ENCODE peak calls at places on chromosome X, in six cellular contexts. F is esophagus squamous epithelium, W is AG04450, O is Panc1, K is brain microvascular endothelial cell, V is pancreas. N is an unnamed sample.

GRCh38 chrX:13084611-13085010 is 40.2 kb upstream of the FAM9C start:
- DNase-seq in O (no peak), F (no peak), W (no peak), V (no peak), K (no peak), N (no peak)

GRCh38 chrX:121641560-121641959 is 594.1 kb downstream of the GLUD2 start:
- DNase-seq in K (no peak), F (no peak), V (no peak), W (no peak), O (no peak), N (no peak)

GRCh38 chrX:119186763-119187162 is 49.3 kb upstream of the PGRMC1 start:
- DNase-seq in O (no peak), V (no peak), F (no peak), K (no peak), W (no peak), N (no peak)

GRCh38 chrX:118220509-118220908 is 103.9 kb upstream of the KLHL13 start:
- DNase-seq in O (no peak), K (no peak), V (no peak), W (no peak), F (no peak), N (no peak)

GRCh38 chrX:45769919-45770582 is 569.4 kb upstream of the DIPK2B start:
- DNase-seq in K (peak; percentile 90), F (peak; percentile 2), O (no peak), V (peak; percentile 69), W (peak; percentile 71), N (no peak)

GRCh38 chrX:74383611-74384010 is 37.7 kb upstream of the SLC16A2 start:
- DNase-seq in K (peak; percentile 35), W (no peak), V (no peak), O (no peak), F (no peak), N (no peak)

GRCh38 chrX:22800806-22801205 is 199.0 kb upstream of the DDX53 start:
- DNase-seq in F (no peak), O (no peak), V (no peak), K (no peak), W (no peak), N (no peak)

GRCh38 chrX:100829730-100830129 is 9.5 kb downstream of the CSTF2 start:
- DNase-seq in V (no peak), K (peak; percentile 20), O (no peak), F (no peak), W (no peak), N (peak; percentile 2)

GRCh38 chrX:103446665-103447302 is 70.4 kb downstream of the BEX3 start:
- DNase-seq in F (no peak), W (no peak), V (no peak), O (no peak), K (peak; percentile 25), N (no peak)

GRCh38 chrX:108157628-108158027 is 66.0 kb downstream of the ATG4A start:
- DNase-seq in W (no peak), F (no peak), K (no peak), V (no peak), O (no peak), N (no peak)

GRCh38 chrX:97290199-97290598 is 406.5 kb downstream of the RPA4 start:
- DNase-seq in F (no peak), K (no peak), O (no peak), W (no peak), V (no peak), N (no peak)

GRCh38 chrX:38352362-38352761 is at the start of gene OTC:
- DNase-seq in F (no peak), O (no peak), K (no peak), W (no peak), V (no peak), N (no peak)

GRCh38 chrX:53584891-53585290 is 101.6 kb downstream of the HUWE1 start:
- DNase-seq in W (no peak), K (no peak), V (no peak), F (no peak), O (no peak), N (no peak)

GRCh38 chrX:15056044-15056443 is 182.8 kb downstream of the MOSPD2 start:
- DNase-seq in V (no peak), K (no peak), F (no peak), O (no peak), W (no peak), N (no peak)

GRCh38 chrX:53284684-53285447 is 3.5 kb upstream of the IQSEC2 start:
- DNase-seq in O (no peak), F (no peak), V (peak; percentile 72), W (no peak), K (peak; percentile 30), N (no peak)

GRCh38 chrX:41655631-41656030 is 33.1 kb upstream of the GPR34 start:
- DNase-seq in K (no peak), V (no peak), F (no peak), O (no peak), W (no peak), N (no peak)

GRCh38 chrX:40157228-40158035 is 59.7 kb upstream of the BCOR start:
- DNase-seq in V (peak; percentile 28), K (no peak), F (no peak), O (no peak), W (no peak), N (no peak)

GRCh38 chrX:63506320-63506719 is 155.2 kb upstream of the SPIN4 start:
- DNase-seq in F (no peak), K (no peak), O (no peak), W (no peak), V (no peak), N (no peak)

GRCh38 chrX:57172544-57172943 is 35.3 kb upstream of the SPIN2A start:
- DNase-seq in F (no peak), K (no peak), O (no peak), W (no peak), V (no peak), N (no peak)

GRCh38 chrX:133068461-133068860 is 28.4 kb downstream of the USP26 start:
- DNase-seq in F (no peak), W (no peak), V (no peak), K (no peak), O (no peak), N (no peak)

GRCh38 chrX:132165651-132166050 is 37.8 kb upstream of the FRMD7 start:
- DNase-seq in O (no peak), V (no peak), K (no peak), F (no peak), W (no peak), N (no peak)

GRCh38 chrX:53294024-53294648 is 12.8 kb upstream of the IQSEC2 start:
- DNase-seq in K (peak; percentile 7), F (no peak), O (no peak), V (no peak), W (no peak), N (no peak)

GRCh38 chrX:21479695-21480280 is 105.6 kb downstream of the CNKSR2 start:
- DNase-seq in O (peak; percentile 12), W (peak; percentile 11), K (peak; percentile 36), F (no peak), V (no peak), N (peak; percentile 5)

GRCh38 chrX:154002215-154002719 is 17.4 kb downstream of the IRAK1 start:
- DNase-seq in K (no peak), V (no peak), W (no peak), O (no peak), F (no peak), N (no peak)

GRCh38 chrX:69163936-69164741 is 1.1 kb downstream of the PJA1 start:
- DNase-seq in W (no peak), F (no peak), O (no peak), V (no peak), K (peak; percentile 14), N (no peak)

GRCh38 chrX:82589410-82589809 is 918.7 kb upstream of the POU3F4 start:
- DNase-seq in O (no peak), W (no peak), K (peak; percentile 8), F (no peak), V (no peak), N (no peak)

GRCh38 chrX:11103006-11103405 is 8.1 kb upstream of the HCCS start:
- DNase-seq in F (no peak), V (no peak), O (no peak), K (no peak), W (no peak), N (no peak)

GRCh38 chrX:146967296-146967695 is 152.8 kb upstream of the CXorf51A start:
- DNase-seq in O (no peak), K (no peak), V (no peak), F (no peak), W (no peak), N (no peak)

DNA sequence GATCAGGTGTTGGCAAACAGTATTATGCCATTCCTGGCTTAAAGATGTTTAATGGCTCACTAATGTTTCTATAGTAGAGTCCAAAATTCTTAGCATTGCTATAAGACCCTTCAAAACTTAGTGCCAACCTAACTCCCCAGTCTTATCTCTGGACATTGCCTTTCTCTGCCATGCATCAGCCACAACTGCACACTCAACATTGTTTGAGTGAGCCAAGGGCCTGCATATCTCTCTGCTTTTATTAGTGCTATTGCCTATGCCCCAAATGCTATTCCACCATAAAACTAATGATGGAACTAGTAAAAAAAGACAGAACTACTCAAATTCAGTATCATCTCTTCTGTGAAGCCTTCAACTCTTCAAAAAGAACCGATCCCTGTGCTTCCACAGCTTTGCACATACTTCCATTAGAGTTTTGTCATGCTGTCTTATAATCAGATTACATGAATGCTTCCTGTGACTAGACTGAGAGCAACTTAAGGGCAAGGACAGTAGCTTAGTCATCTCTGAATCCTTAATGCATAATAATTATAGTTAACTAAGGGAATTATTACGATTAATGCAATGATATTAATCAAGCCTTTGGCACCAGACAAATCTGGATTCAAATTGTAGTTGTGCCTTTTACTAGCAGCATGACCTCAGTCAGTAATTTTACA is 53.7 kb downstream of the CHM start:
- DNase-seq in O (no peak), K (no peak), F (no peak), V (no peak), W (no peak), N (no peak)
- H3K4me3 ChIP-seq in O (no peak overlapping the region), K (no peak overlapping the region), F (no peak overlapping the region), V (no peak overlapping the region), W (no peak overlapping the region), N (no peak overlapping the region)

DNA sequence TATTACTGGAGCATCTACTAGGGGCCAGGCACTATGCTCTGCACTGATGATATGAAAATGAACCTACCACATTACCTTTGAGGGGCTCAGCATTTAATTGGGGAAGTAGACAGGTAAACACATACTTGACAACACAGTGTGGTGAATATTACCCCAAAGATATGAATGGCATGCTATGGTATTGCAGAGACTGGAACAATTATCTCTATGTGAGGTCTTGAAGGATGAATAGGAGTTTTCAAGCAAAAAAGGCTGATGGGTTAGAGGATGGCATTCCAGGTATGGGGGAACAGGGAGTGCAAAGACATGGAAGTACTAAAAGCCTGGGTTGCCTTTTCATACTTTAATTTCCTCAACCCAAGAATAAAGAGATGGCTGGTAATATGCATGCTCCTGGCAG is 59.1 kb upstream of the CAPN6 start:
- DNase-seq in O (no peak), W (no peak), F (no peak), V (no peak), K (no peak), N (no peak)
- TF ChIP-seq CTCF in O (no peak), W (no peak), F (no peak), V (no peak), K (no peak), N (no peak)

GRCh38 chrX:107154787-107155620 is 36.4 kb upstream of the RBM41 start:
- DNase-seq in V (no peak), W (no peak), F (no peak), K (peak; percentile 6), O (no peak), N (no peak)
- H3K4me3 ChIP-seq in V (no peak overlapping the region), W (no peak overlapping the region), F (peak overlapping the region; percentile 48), K (no peak overlapping the region), O (no peak overlapping the region), N (no peak overlapping the region)

DNA sequence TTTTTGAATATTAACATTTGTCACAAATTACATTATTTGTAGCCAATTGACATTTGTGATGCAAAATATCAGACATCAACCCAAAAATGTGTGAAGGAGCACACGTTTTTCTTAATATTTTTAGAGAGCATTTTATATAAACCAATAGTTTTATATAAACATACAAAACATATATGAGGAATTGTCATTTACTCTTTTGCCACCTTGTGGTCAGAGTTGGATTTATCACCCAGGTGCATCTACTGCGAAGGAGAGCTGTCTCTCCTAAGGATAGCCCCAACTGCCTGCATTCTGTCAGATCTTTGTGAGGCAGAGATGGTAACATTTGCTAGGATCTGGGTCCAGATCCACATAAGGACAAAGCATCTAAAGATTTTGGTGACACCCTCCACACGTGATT is 2.5 kb upstream of the USP27X start:
- DNase-seq in K (peak; percentile 26), W (no peak), F (no peak), V (no peak), O (peak; percentile 22), N (no peak)
- TF ChIP-seq CTCF in K (peak; percentile 58), W (peak; percentile 42), F (no peak), V (peak; percentile 24), O (peak; percentile 72), N (no peak)

N was measured in AG04449.